ENCODE peak calls at places on chromosome X, in five cellular contexts. T is T-helper 2 cell; I is stimulated activated CD8-positive, alpha-beta memory T cell treated with anti-CD3 and anti-CD28 coated beads, Interleukin-15, amount 100 ng/mL, for 24 hours; Q is neuronal stem cell; P is GM13976. Y is an unnamed sample.
A peak's percentile ranks its signal among the peaks of the same experiment; 100 is the strongest.

GRCh38 chrX:132956421-132957210 is 1.8 kb downstream of the HS6ST2 start:
- DNase-seq in T (no peak), I (no peak), Q (no peak), P (no peak), Y (peak; percentile 3)

GRCh38 chrX:153411255-153411987 is at the start of gene ZFP92:
- DNase-seq in T (no peak), I (peak; percentile 7), Q (no peak), P (peak; percentile 82), Y (peak; percentile 46)

GRCh38 chrX:586351-586750 is 44.2 kb upstream of the SHOX start:
- DNase-seq in T (no peak), I (no peak), Q (no peak), P (no peak), Y (no peak)

GRCh38 chrX:115642895-115643530 is 82.0 kb downstream of the PLS3 start:
- DNase-seq in T (no peak), I (no peak), Q (peak; percentile 9), P (peak; percentile 40), Y (peak; percentile 39)

GRCh38 chrX:154732421-154733071 is 18.3 kb downstream of the GAB3 start:
- DNase-seq in T (no peak), I (no peak), Q (no peak), P (no peak), Y (no peak)

GRCh38 chrX:30875957-30876356 is 13.1 kb downstream of the TAB3 start:
- DNase-seq in T (no peak), I (no peak), Q (no peak), P (no peak), Y (no peak)

GRCh38 chrX:55127692-55128091 is 38.9 kb downstream of the PAGE2 start:
- DNase-seq in T (no peak), I (no peak), Q (no peak), P (no peak), Y (no peak)

GRCh38 chrX:55201930-55202579 is 18.1 kb upstream of the PAGE5 start:
- DNase-seq in T (no peak), I (no peak), Q (no peak), P (no peak), Y (no peak)

GRCh38 chrX:47283015-47283771 is 50.4 kb downstream of the USP11 start:
- DNase-seq in T (no peak), I (no peak), Q (no peak), P (peak; percentile 48), Y (peak; percentile 1)

GRCh38 chrX:70762285-70762684 is 146.2 kb downstream of the TEX11 start:
- DNase-seq in T (no peak), I (no peak), Q (no peak), P (no peak), Y (no peak)

GRCh38 chrX:6732101-6732500 is 197.2 kb upstream of the VCX3A start:
- DNase-seq in T (no peak), I (no peak), Q (no peak), P (no peak), Y (no peak)

GRCh38 chrX:153321381-153322105 is at the start of gene PNMA6F:
- DNase-seq in T (no peak), I (no peak), Q (no peak), P (no peak), Y (no peak)

GRCh38 chrX:17237146-17237545 is 137.9 kb upstream of the NHS start:
- DNase-seq in T (no peak), I (no peak), Q (no peak), P (no peak), Y (no peak)

GRCh38 chrX:23317799-23318724 is 16.6 kb upstream of the PTCHD1 start:
- DNase-seq in T (no peak), I (no peak), Q (no peak), P (peak; percentile 55), Y (peak; percentile 19)

GRCh38 chrX:15913161-15913560 is 58.5 kb upstream of the AP1S2 start:
- DNase-seq in T (no peak), I (no peak), Q (no peak), P (no peak), Y (no peak)

GRCh38 chrX:150094375-150094774 is 156.1 kb upstream of the EOLA2 start:
- DNase-seq in T (no peak), I (no peak), Q (no peak), P (no peak), Y (no peak)

GRCh38 chrX:17655232-17656034 is 81.9 kb upstream of the SCML1 start:
- DNase-seq in T (no peak), I (no peak), Q (no peak), P (no peak), Y (no peak)

GRCh38 chrX:310621-311155 is 7.9 kb downstream of the GTPBP6 start:
- DNase-seq in T (no peak), I (no peak), Q (no peak), P (no peak), Y (no peak)

GRCh38 chrX:46770817-46771163 is 11.9 kb upstream of the SLC9A7 start:
- DNase-seq in T (no peak), I (no peak), Q (no peak), P (no peak), Y (no peak)

GRCh38 chrX:3550160-3550765 is 163.2 kb downstream of the PRKX start:
- DNase-seq in T (no peak), I (no peak), Q (no peak), P (no peak), Y (no peak)

GRCh38 chrX:10173331-10173900 is 16.6 kb downstream of the CLCN4 start:
- DNase-seq in T (no peak), I (no peak), Q (peak; percentile 81), P (no peak), Y (no peak)

GRCh38 chrX:136475236-136475635 is 12.5 kb upstream of the BRS3 start:
- DNase-seq in T (no peak), I (no peak), Q (no peak), P (no peak), Y (no peak)

GRCh38 chrX:57821703-57822375 is 88.4 kb downstream of the ZXDA start:
- DNase-seq in T (no peak), I (no peak), Q (peak; percentile 11), P (peak; percentile 13), Y (peak; percentile 14)

GRCh38 chrX:79708581-79708980 is 306.0 kb upstream of the TBX22 start:
- DNase-seq in T (no peak), I (no peak), Q (no peak), P (no peak), Y (no peak)

GRCh38 chrX:106702636-106703035 is 23.9 kb upstream of the RNF128 start:
- DNase-seq in T (no peak), I (no peak), Q (no peak), P (no peak), Y (no peak)

GRCh38 chrX:69231903-69232302 is 66.7 kb upstream of the PJA1 start:
- DNase-seq in T (no peak), I (no peak), Q (no peak), P (no peak), Y (no peak)

GRCh38 chrX:134625315-134625718 is 33.0 kb downstream of the PLAC1 start:
- DNase-seq in T (no peak), I (no peak), Q (no peak), P (no peak), Y (no peak)

GRCh38 chrX:69123481-69123880 is 41.8 kb downstream of the PJA1 start:
- DNase-seq in T (no peak), I (no peak), Q (no peak), P (no peak), Y (no peak)

GRCh38 chrX:150715180-150715579 is 22.0 kb downstream of the MTMR1 start:
- DNase-seq in T (no peak), I (no peak), Q (no peak), P (no peak), Y (no peak)

GRCh38 chrX:43882294-43882681 is at the start of gene MAOB:
- DNase-seq in T (no peak), I (no peak), Q (peak; percentile 20), P (peak; percentile 19), Y (no peak)

GRCh38 chrX:9486786-9487185 is 21.9 kb downstream of the TBL1X start:
- DNase-seq in T (no peak), I (no peak), Q (no peak), P (no peak), Y (no peak)

GRCh38 chrX:102899940-102900916 is 36.8 kb upstream of the RAB40AL start:
- DNase-seq in T (peak; percentile 25), I (peak; percentile 41), Q (peak; percentile 63), P (peak; percentile 13), Y (peak; percentile 66)

GRCh38 chrX:112341598-112341997 is 259.0 kb upstream of the TRPC5 start:
- DNase-seq in T (no peak), I (no peak), Q (no peak), P (no peak), Y (no peak)

GRCh38 chrX:128816919-128817318 is 706.4 kb downstream of the SMARCA1 start:
- DNase-seq in T (no peak), I (no peak), Q (no peak), P (no peak), Y (no peak)

GRCh38 chrX:25810202-25810601 is 327.9 kb upstream of the MAGEB18 start:
- DNase-seq in T (no peak), I (no peak), Q (no peak), P (no peak), Y (no peak)

GRCh38 chrX:154505726-154506125 is 10.3 kb downstream of the FAM3A start:
- DNase-seq in T (no peak), I (no peak), Q (no peak), P (no peak), Y (no peak)

GRCh38 chrX:11499076-11500044 is 166.4 kb downstream of the ARHGAP6 start:
- DNase-seq in T (no peak), I (no peak), Q (no peak), P (no peak), Y (no peak)